ENCODE peak calls at places on chromosome 5, in eight cellular contexts. V, B, Q, Y, P, L, M and J are unnamed samples.

GRCh38 chr5:147966829-147967228 is 60.5 kb upstream of the C5orf46 start:
- DNase-seq in Y (no peak), M (no peak), L (no peak), V (no peak), P (no peak), B (no peak), Q (no peak), J (no peak)

GRCh38 chr5:96331210-96331609 is 101.8 kb downstream of the PCSK1 start:
- DNase-seq in Q (no peak), V (no peak), B (no peak), Y (no peak), M (no peak), P (no peak), L (no peak), J (no peak)

GRCh38 chr5:54018438-54018837 is 291.9 kb downstream of the ARL15 start:
- DNase-seq in P (no peak), V (no peak), B (no peak), Y (no peak), Q (no peak), L (no peak), M (no peak), J (no peak)

GRCh38 chr5:118552731-118553360 is 435.5 kb downstream of the DTWD2 start:
- DNase-seq in P (no peak), V (no peak), Q (no peak), B (no peak), M (no peak), Y (no peak), L (no peak), J (no peak)

GRCh38 chr5:74257645-74258328 is 382.7 kb downstream of the ENC1 start:
- DNase-seq in Y (peak), M (peak), P (peak), B (peak), V (peak), Q (peak), L (no peak), J (no peak)

GRCh38 chr5:67000794-67001475 is 195.7 kb downstream of the CD180 start:
- DNase-seq in V (no peak), P (no peak), Q (no peak), M (no peak), L (no peak), Y (no peak), B (no peak), J (no peak)

GRCh38 chr5:169753795-169754194 is 116.7 kb downstream of the DOCK2 start:
- DNase-seq in B (no peak), P (no peak), L (no peak), Y (no peak), V (no peak), M (no peak), Q (no peak), J (no peak)

GRCh38 chr5:55903121-55903701 is 52.1 kb downstream of the IL31RA start:
- DNase-seq in M (no peak), V (peak), Y (no peak), B (no peak), P (no peak), L (peak), Q (no peak), J (peak)

GRCh38 chr5:88861213-88861612 is 21.8 kb downstream of the MEF2C start:
- DNase-seq in V (no peak), L (no peak), Q (no peak), P (no peak), M (no peak), Y (no peak), B (no peak), J (no peak)

GRCh38 chr5:102766295-102767090 is 11.4 kb downstream of the PAM start:
- DNase-seq in P (no peak), V (no peak), M (no peak), Q (no peak), L (no peak), B (peak), Y (no peak), J (no peak)

GRCh38 chr5:107532182-107532878 is 138.4 kb downstream of the EFNA5 start:
- DNase-seq in Q (no peak), B (no peak), M (no peak), V (no peak), Y (no peak), L (no peak), P (no peak), J (no peak)

GRCh38 chr5:91311697-91312501 is 71.2 kb downstream of the ARRDC3 start:
- DNase-seq in B (peak), Q (peak), Y (peak), L (peak), M (peak), V (peak), P (peak), J (peak)

GRCh38 chr5:41629897-41630296 is 119.5 kb upstream of the PLCXD3 start:
- DNase-seq in Y (no peak), M (no peak), Q (no peak), V (no peak), B (peak), L (no peak), P (no peak), J (no peak)

GRCh38 chr5:87009146-87009545 is 258.5 kb upstream of the RASA1 start:
- DNase-seq in P (no peak), B (no peak), V (no peak), M (no peak), Y (no peak), L (no peak), Q (no peak), J (no peak)

GRCh38 chr5:83510199-83510730 is 38.7 kb downstream of the VCAN start:
- DNase-seq in V (no peak), P (no peak), M (no peak), L (no peak), B (no peak), Y (no peak), Q (no peak), J (peak)

GRCh38 chr5:72465601-72466563 is 41.3 kb downstream of the ZNF366 start:
- DNase-seq in Q (no peak), P (no peak), L (no peak), V (no peak), B (no peak), M (no peak), Y (no peak), J (no peak)

GRCh38 chr5:137627730-137628129 is 108.2 kb downstream of the KLHL3 start:
- DNase-seq in L (no peak), M (no peak), P (no peak), B (no peak), Y (no peak), Q (no peak), V (peak), J (no peak)

DNA sequence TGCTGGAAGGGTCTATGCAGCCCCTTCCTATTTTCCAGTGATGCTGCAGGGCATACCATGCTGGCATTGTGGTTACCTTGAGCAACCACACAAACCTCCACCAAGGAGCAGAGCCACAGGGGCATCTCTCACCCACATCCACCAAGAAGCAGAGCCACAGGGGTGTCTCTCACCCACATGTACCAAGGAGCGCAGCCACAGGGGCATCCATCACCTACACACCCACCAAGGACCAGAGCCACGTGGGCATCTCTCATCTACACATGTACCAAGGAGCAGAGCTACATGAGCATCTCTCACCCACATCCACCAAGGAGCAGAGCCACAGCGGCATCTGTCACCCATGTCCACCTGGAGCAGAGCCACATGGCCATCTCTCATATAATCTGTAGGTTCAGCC is 8.8 kb upstream of the GM2A start:
- DNase-seq in P (no peak), M (no peak), Q (no peak), Y (no peak), B (no peak), L (no peak), V (no peak), J (no peak)
- TF ChIP-seq POLR2A in P (no peak), M (no peak), Q (no peak), Y (no peak), B (no peak), L (no peak), V (no peak), J (no peak)

GRCh38 chr5:2876183-2876582 is 124.7 kb upstream of the IRX2 start:
- DNase-seq in B (no peak), L (no peak), Y (no peak), M (no peak), Q (no peak), P (no peak), V (peak), J (no peak)

GRCh38 chr5:2874099-2874498 is 122.6 kb upstream of the IRX2 start:
- DNase-seq in P (no peak), M (no peak), L (no peak), B (no peak), Y (no peak), Q (no peak), V (peak), J (no peak)

GRCh38 chr5:2869471-2869870 is 118.0 kb upstream of the IRX2 start:
- DNase-seq in Q (no peak), M (no peak), B (no peak), P (no peak), V (peak), L (no peak), Y (no peak), J (no peak)

GRCh38 chr5:2877520-2877919 is 126.0 kb upstream of the IRX2 start:
- DNase-seq in L (no peak), M (no peak), Y (no peak), B (no peak), Q (no peak), P (no peak), V (peak), J (no peak)

GRCh38 chr5:2872676-2873075 is 121.2 kb upstream of the IRX2 start:
- DNase-seq in M (no peak), L (no peak), Q (no peak), B (no peak), V (peak), P (no peak), Y (no peak), J (no peak)
- TF ChIP-seq POLR2A in M (no peak), L (no peak), Q (no peak), B (no peak), V (no peak), P (no peak), Y (no peak), J (no peak)

DNA sequence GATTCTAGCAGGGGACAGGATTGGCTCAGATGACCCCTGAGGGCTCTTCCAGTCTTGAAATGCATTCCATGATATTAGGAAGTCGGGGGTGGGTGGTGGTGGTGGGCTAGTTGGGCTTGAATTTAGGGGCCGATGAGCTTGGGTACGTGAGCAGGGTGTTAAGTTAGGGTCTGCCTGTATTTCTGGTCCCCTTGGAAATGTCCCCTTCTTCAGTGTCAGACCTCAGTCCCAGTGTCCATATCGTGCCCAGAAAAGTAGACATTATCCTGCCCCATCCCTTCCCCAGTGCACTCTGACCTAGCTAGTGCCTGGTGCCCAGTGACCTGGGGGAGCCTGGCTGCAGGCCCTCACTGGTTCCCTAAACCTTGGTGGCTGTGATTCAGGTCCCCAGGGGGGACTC is 2.9 kb upstream of the MYOZ3 start:
- DNase-seq in V (no peak), B (no peak), M (peak), Q (no peak), P (no peak), Y (no peak), L (no peak), J (no peak)
- TF ChIP-seq POLR2A in V (no peak), B (no peak), M (no peak), Q (no peak), P (no peak), Y (no peak), L (no peak), J (no peak)

GRCh38 chr5:33440482-33441240 is at the start of gene TARS1:
- DNase-seq in L (peak), V (peak), Q (peak), B (peak), M (peak), Y (peak), P (peak), J (peak)
- TF ChIP-seq POLR2A in L (peak), V (no peak), Q (peak), B (peak), M (peak), Y (peak), P (no peak), J (peak)

GRCh38 chr5:177598477-177598876 is 1.5 kb upstream of the B4GALT7 start:
- DNase-seq in V (peak), M (no peak), P (no peak), L (no peak), Q (no peak), B (no peak), Y (no peak), J (no peak)

GRCh38 chr5:177596775-177597238 is 3.1 kb upstream of the B4GALT7 start:
- DNase-seq in M (no peak), B (no peak), V (no peak), Y (no peak), P (no peak), Q (no peak), L (no peak), J (no peak)

GRCh38 chr5:177594071-177594470 is 2.1 kb downstream of the TMED9 start:
- DNase-seq in Y (no peak), L (no peak), P (no peak), B (no peak), M (no peak), V (no peak), Q (no peak), J (no peak)

GRCh38 chr5:177595026-177595585 is 3.1 kb downstream of the TMED9 start:
- DNase-seq in Q (no peak), L (no peak), B (no peak), V (peak), P (no peak), Y (no peak), M (no peak), J (no peak)

GRCh38 chr5:177595991-177596774 is 3.7 kb upstream of the B4GALT7 start:
- DNase-seq in P (no peak), B (no peak), M (no peak), Y (no peak), L (no peak), Q (no peak), V (peak), J (no peak)
- TF ChIP-seq POLR2A in P (no peak), B (no peak), M (no peak), Y (no peak), L (no peak), Q (no peak), V (no peak), J (no peak)

DNA sequence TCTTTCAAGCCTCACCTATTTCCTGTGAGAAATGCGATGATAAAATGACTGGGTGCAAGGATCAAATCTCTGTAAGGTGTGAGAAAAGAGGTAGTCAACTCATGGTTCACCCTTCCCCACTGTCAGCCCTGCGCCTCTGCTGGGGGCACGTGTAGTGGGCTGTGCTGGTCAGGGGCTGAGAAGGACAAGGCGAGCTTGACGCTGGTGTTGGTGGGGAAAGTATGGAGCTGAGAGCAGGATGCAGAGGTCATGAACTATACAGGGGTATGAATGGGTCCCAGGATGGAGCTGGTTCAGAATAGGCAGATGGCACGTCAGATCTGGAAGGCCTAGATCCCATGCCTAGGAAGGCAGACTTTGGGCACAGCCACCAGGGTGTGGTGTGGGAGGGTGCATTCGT is 20.6 kb downstream of the PITX1 start:
- DNase-seq in B (no peak), Q (no peak), L (no peak), M (no peak), Y (no peak), V (no peak), P (no peak), J (no peak)
- TF ChIP-seq POLR2A in B (no peak), Q (no peak), L (no peak), M (no peak), Y (no peak), V (no peak), P (no peak), J (no peak)

GRCh38 chr5:38867071-38867790 is 21.4 kb downstream of the OSMR start:
- DNase-seq in M (no peak), P (no peak), B (no peak), L (no peak), Y (no peak), V (no peak), Q (no peak), J (no peak)

GRCh38 chr5:38870595-38870994 is 24.8 kb downstream of the OSMR start:
- DNase-seq in Q (no peak), Y (no peak), L (no peak), P (no peak), M (no peak), V (no peak), B (no peak), J (no peak)

GRCh38 chr5:38872826-38873225 is 27.0 kb downstream of the OSMR start:
- DNase-seq in Y (no peak), P (no peak), V (no peak), Q (no peak), L (no peak), B (no peak), M (no peak), J (no peak)

GRCh38 chr5:38871211-38871610 is 25.4 kb downstream of the OSMR start:
- DNase-seq in V (no peak), B (no peak), M (no peak), Y (no peak), L (no peak), Q (no peak), P (no peak), J (no peak)

GRCh38 chr5:38871790-38872551 is 26.2 kb downstream of the OSMR start:
- DNase-seq in B (no peak), V (no peak), Q (no peak), L (peak), P (no peak), Y (no peak), M (no peak), J (no peak)
- TF ChIP-seq POLR2A in B (no peak), V (no peak), Q (no peak), L (no peak), P (no peak), Y (no peak), M (no peak), J (no peak)